ENCODE peak calls at places on chromosomes 4 and X, in eight cellular contexts. One of them, this sample, is unnamed.

GRCh38 chr4:149790172-149790907 is 25.3 kb downstream of the IQCM start:
- DNase-seq in testis: no peak
- DNase-seq in HFFc6: no peak
- DNase-seq in epithelial cell of esophagus: peak
- DNase-seq in mucosa of descending colon: no peak
- DNase-seq in foreskin fibroblast: peak
- DNase-seq in breast epithelium: no peak
- DNase-seq in CD8-positive, alpha-beta T cell: no peak
- DNase-seq in this sample: peak

GRCh38 chr4:169132561-169133305 is 122.7 kb upstream of the CBR4 start:
- DNase-seq in HFFc6: peak
- DNase-seq in breast epithelium: no peak
- DNase-seq in mucosa of descending colon: no peak
- DNase-seq in CD8-positive, alpha-beta T cell: no peak
- DNase-seq in testis: no peak
- DNase-seq in epithelial cell of esophagus: no peak
- DNase-seq in foreskin fibroblast: no peak
- DNase-seq in this sample: no peak

GRCh38 chr4:116391020-116391419 is 694.4 kb downstream of the TRAM1L1 start:
- DNase-seq in testis: no peak
- DNase-seq in HFFc6: no peak
- DNase-seq in CD8-positive, alpha-beta T cell: no peak
- DNase-seq in mucosa of descending colon: no peak
- DNase-seq in epithelial cell of esophagus: no peak
- DNase-seq in breast epithelium: no peak
- DNase-seq in foreskin fibroblast: no peak
- DNase-seq in this sample: no peak

GRCh38 chrX:101462892-101463291 is 22.4 kb upstream of the ARMCX4 start:
- DNase-seq in epithelial cell of esophagus: peak
- DNase-seq in breast epithelium: no peak
- DNase-seq in HFFc6: peak
- DNase-seq in testis: no peak
- DNase-seq in foreskin fibroblast: no peak
- DNase-seq in mucosa of descending colon: no peak
- DNase-seq in CD8-positive, alpha-beta T cell: no peak
- DNase-seq in this sample: peak

GRCh38 chr4:83180469-83180968 is 66.0 kb upstream of the PLAC8 start:
- DNase-seq in epithelial cell of esophagus: no peak
- DNase-seq in HFFc6: no peak
- DNase-seq in CD8-positive, alpha-beta T cell: no peak
- DNase-seq in foreskin fibroblast: no peak
- DNase-seq in testis: no peak
- DNase-seq in mucosa of descending colon: no peak
- DNase-seq in breast epithelium: no peak
- DNase-seq in this sample: no peak

GRCh38 chr4:41268024-41268423 is 11.3 kb downstream of the UCHL1 start:
- DNase-seq in breast epithelium: no peak
- DNase-seq in testis: no peak
- DNase-seq in CD8-positive, alpha-beta T cell: no peak
- DNase-seq in mucosa of descending colon: no peak
- DNase-seq in HFFc6: no peak
- DNase-seq in epithelial cell of esophagus: peak
- DNase-seq in foreskin fibroblast: no peak
- DNase-seq in this sample: no peak

GRCh38 chr4:112284662-112285411 is 867 bp downstream of the TIFA start:
- DNase-seq in testis: peak
- DNase-seq in HFFc6: no peak
- DNase-seq in foreskin fibroblast: peak
- DNase-seq in CD8-positive, alpha-beta T cell: no peak
- DNase-seq in breast epithelium: peak
- DNase-seq in mucosa of descending colon: peak
- DNase-seq in epithelial cell of esophagus: peak
- DNase-seq in this sample: peak

GRCh38 chr4:168585168-168586091 is 88.6 kb downstream of the PALLD start:
- DNase-seq in testis: peak
- DNase-seq in breast epithelium: peak
- DNase-seq in CD8-positive, alpha-beta T cell: no peak
- DNase-seq in mucosa of descending colon: peak
- DNase-seq in foreskin fibroblast: peak
- DNase-seq in epithelial cell of esophagus: peak
- DNase-seq in HFFc6: peak
- DNase-seq in this sample: peak

GRCh38 chr4:13918110-13918509 is 290.6 kb upstream of the BOD1L1 start:
- DNase-seq in CD8-positive, alpha-beta T cell: no peak
- DNase-seq in testis: no peak
- DNase-seq in breast epithelium: no peak
- DNase-seq in foreskin fibroblast: peak
- DNase-seq in mucosa of descending colon: no peak
- DNase-seq in epithelial cell of esophagus: peak
- DNase-seq in HFFc6: peak
- DNase-seq in this sample: peak

GRCh38 chr4:85610450-85610849 is 135.5 kb downstream of the ARHGAP24 start:
- DNase-seq in foreskin fibroblast: no peak
- DNase-seq in epithelial cell of esophagus: no peak
- DNase-seq in testis: no peak
- DNase-seq in breast epithelium: no peak
- DNase-seq in mucosa of descending colon: no peak
- DNase-seq in CD8-positive, alpha-beta T cell: no peak
- DNase-seq in HFFc6: no peak
- DNase-seq in this sample: no peak

GRCh38 chrX:103664363-103664762 is 22.1 kb downstream of the MORF4L2 start:
- DNase-seq in epithelial cell of esophagus: no peak
- DNase-seq in testis: no peak
- DNase-seq in CD8-positive, alpha-beta T cell: no peak
- DNase-seq in mucosa of descending colon: no peak
- DNase-seq in foreskin fibroblast: no peak
- DNase-seq in breast epithelium: no peak
- DNase-seq in HFFc6: no peak
- DNase-seq in this sample: no peak

GRCh38 chrX:72029473-72030411 is 102.0 kb downstream of the RTL5 start:
- DNase-seq in testis: no peak
- DNase-seq in mucosa of descending colon: no peak
- DNase-seq in breast epithelium: peak
- DNase-seq in CD8-positive, alpha-beta T cell: no peak
- DNase-seq in epithelial cell of esophagus: peak
- DNase-seq in foreskin fibroblast: peak
- DNase-seq in HFFc6: peak
- DNase-seq in this sample: peak

GRCh38 chrX:65667503-65668355 is at the start of gene MSN:
- DNase-seq in breast epithelium: peak
- DNase-seq in foreskin fibroblast: peak
- DNase-seq in testis: peak
- DNase-seq in CD8-positive, alpha-beta T cell: peak
- DNase-seq in epithelial cell of esophagus: peak
- DNase-seq in mucosa of descending colon: peak
- DNase-seq in HFFc6: peak
- DNase-seq in this sample: peak

GRCh38 chrX:75642811-75643361 is 120.0 kb upstream of the ZDHHC15 start:
- DNase-seq in HFFc6: no peak
- DNase-seq in breast epithelium: no peak
- DNase-seq in foreskin fibroblast: no peak
- DNase-seq in epithelial cell of esophagus: no peak
- DNase-seq in mucosa of descending colon: no peak
- DNase-seq in CD8-positive, alpha-beta T cell: no peak
- DNase-seq in testis: no peak
- DNase-seq in this sample: no peak

GRCh38 chr4:55859711-55860110 is 6.3 kb downstream of the EXOC1 start:
- DNase-seq in testis: no peak
- DNase-seq in CD8-positive, alpha-beta T cell: no peak
- DNase-seq in HFFc6: no peak
- DNase-seq in epithelial cell of esophagus: no peak
- DNase-seq in mucosa of descending colon: no peak
- DNase-seq in breast epithelium: no peak
- DNase-seq in foreskin fibroblast: no peak
- DNase-seq in this sample: peak

GRCh38 chr4:110742148-110742547 is 119.3 kb upstream of the PITX2 start:
- DNase-seq in breast epithelium: no peak
- DNase-seq in epithelial cell of esophagus: peak
- DNase-seq in testis: no peak
- DNase-seq in mucosa of descending colon: no peak
- DNase-seq in CD8-positive, alpha-beta T cell: no peak
- DNase-seq in HFFc6: peak
- DNase-seq in foreskin fibroblast: peak
- DNase-seq in this sample: no peak

GRCh38 chr4:32087211-32087610 is 1367.0 kb downstream of the PCDH7 start:
- DNase-seq in foreskin fibroblast: no peak
- DNase-seq in mucosa of descending colon: no peak
- DNase-seq in CD8-positive, alpha-beta T cell: no peak
- DNase-seq in HFFc6: no peak
- DNase-seq in breast epithelium: no peak
- DNase-seq in testis: no peak
- DNase-seq in epithelial cell of esophagus: no peak
- DNase-seq in this sample: no peak

GRCh38 chr4:3410401-3411135 is 31.2 kb upstream of the HGFAC start:
- DNase-seq in testis: no peak
- DNase-seq in HFFc6: no peak
- DNase-seq in mucosa of descending colon: no peak
- DNase-seq in breast epithelium: no peak
- DNase-seq in foreskin fibroblast: no peak
- DNase-seq in CD8-positive, alpha-beta T cell: no peak
- DNase-seq in epithelial cell of esophagus: no peak
- DNase-seq in this sample: no peak

GRCh38 chrX:106612403-106612789 is 618 bp downstream of the RADX start:
- DNase-seq in foreskin fibroblast: no peak
- DNase-seq in epithelial cell of esophagus: peak
- DNase-seq in breast epithelium: no peak
- DNase-seq in HFFc6: no peak
- DNase-seq in mucosa of descending colon: no peak
- DNase-seq in CD8-positive, alpha-beta T cell: no peak
- DNase-seq in testis: no peak
- DNase-seq in this sample: no peak

DNA sequence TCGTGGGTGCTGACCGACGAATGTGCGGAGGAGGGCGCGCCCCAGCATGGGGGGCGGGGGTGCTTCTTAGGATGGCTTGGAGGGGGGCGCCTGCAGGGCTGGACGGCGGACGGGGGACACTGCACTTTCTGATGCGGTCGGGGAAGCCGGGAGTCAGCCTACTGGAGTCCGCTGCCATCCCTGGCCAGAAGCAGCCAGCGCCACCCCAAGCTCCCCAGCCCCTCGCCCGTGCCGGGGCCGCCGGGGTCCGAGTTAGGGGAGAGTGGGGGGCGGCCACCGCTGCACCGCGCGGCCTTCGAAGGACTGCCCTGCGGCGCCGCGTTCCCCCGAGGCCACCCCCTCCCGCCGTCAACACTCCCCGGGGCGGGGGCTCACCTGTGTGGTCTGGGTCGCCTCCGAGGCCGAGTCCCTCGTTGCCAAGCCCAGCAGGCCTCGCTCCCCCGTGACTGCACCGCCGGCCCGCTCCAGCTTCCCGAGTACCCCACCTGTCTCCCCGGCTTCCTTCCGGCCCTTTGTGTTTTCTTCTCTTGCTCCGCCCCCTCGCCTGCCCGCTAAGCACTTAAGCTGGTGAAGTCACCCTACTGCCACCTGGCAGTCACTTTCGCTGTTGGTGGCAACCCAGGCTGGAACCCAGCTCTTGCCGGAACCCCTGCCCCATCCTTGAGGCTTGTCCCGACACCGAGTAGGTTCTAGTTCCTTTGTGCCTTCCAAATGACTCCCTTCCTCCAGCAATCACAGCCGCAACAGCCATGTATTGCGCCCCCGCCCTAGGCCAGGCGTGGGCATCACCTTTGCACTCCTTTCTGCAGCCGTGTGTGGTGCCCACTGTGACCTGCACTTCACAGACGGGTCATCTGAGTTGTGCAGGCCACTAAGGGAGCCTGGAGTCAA is at the start of gene OCIAD2:
- DNase-seq in mucosa of descending colon: peak
- DNase-seq in foreskin fibroblast: no peak
- DNase-seq in testis: peak
- DNase-seq in epithelial cell of esophagus: peak
- DNase-seq in breast epithelium: peak
- DNase-seq in HFFc6: no peak
- DNase-seq in CD8-positive, alpha-beta T cell: peak
- DNase-seq in this sample: peak
- TF ChIP-seq CTCF in mucosa of descending colon: no peak
- TF ChIP-seq CTCF in foreskin fibroblast: no peak
- TF ChIP-seq CTCF in testis: no peak
- TF ChIP-seq CTCF in epithelial cell of esophagus: peak
- TF ChIP-seq CTCF in breast epithelium: peak
- TF ChIP-seq CTCF in HFFc6: no peak
- TF ChIP-seq CTCF in CD8-positive, alpha-beta T cell: peak
- TF ChIP-seq CTCF in this sample: no peak

DNA sequence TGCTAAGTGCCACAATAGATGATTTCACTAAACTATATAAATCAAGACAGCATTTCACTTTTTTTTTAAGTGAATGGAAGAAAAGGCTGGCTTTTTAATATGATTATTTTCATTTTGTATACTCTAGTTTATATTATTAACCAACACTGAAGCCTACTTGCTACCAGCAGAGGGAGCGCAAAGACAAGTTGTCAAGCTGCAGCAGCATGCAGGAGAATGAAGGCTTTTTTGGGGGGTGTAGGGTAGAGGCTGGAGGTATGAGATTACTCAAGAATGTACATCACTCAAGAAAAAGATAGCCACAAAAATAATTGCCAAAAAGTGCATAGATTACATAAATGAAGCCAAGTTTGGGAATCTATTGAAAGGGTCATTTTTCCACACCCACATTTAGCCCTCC is 519.5 kb downstream of the FGF13 start:
- DNase-seq in epithelial cell of esophagus: peak
- DNase-seq in foreskin fibroblast: no peak
- DNase-seq in testis: peak
- DNase-seq in CD8-positive, alpha-beta T cell: no peak
- DNase-seq in breast epithelium: no peak
- DNase-seq in HFFc6: no peak
- DNase-seq in mucosa of descending colon: no peak
- DNase-seq in this sample: peak
- TF ChIP-seq CTCF in epithelial cell of esophagus: peak
- TF ChIP-seq CTCF in foreskin fibroblast: no peak
- TF ChIP-seq CTCF in testis: peak
- TF ChIP-seq CTCF in CD8-positive, alpha-beta T cell: no peak
- TF ChIP-seq CTCF in breast epithelium: peak
- TF ChIP-seq CTCF in HFFc6: peak
- TF ChIP-seq CTCF in mucosa of descending colon: no peak
- TF ChIP-seq CTCF in this sample: peak

GRCh38 chrX:105191878-105192277 is 28.6 kb downstream of the TEX13A start:
- DNase-seq in HFFc6: no peak
- DNase-seq in testis: peak
- DNase-seq in epithelial cell of esophagus: peak
- DNase-seq in CD8-positive, alpha-beta T cell: no peak
- DNase-seq in mucosa of descending colon: no peak
- DNase-seq in foreskin fibroblast: no peak
- DNase-seq in breast epithelium: no peak
- DNase-seq in this sample: peak
- TF ChIP-seq CTCF in HFFc6: peak
- TF ChIP-seq CTCF in testis: peak
- TF ChIP-seq CTCF in epithelial cell of esophagus: peak
- TF ChIP-seq CTCF in CD8-positive, alpha-beta T cell: no peak
- TF ChIP-seq CTCF in mucosa of descending colon: no peak
- TF ChIP-seq CTCF in foreskin fibroblast: peak
- TF ChIP-seq CTCF in breast epithelium: no peak
- TF ChIP-seq CTCF in this sample: peak

DNA sequence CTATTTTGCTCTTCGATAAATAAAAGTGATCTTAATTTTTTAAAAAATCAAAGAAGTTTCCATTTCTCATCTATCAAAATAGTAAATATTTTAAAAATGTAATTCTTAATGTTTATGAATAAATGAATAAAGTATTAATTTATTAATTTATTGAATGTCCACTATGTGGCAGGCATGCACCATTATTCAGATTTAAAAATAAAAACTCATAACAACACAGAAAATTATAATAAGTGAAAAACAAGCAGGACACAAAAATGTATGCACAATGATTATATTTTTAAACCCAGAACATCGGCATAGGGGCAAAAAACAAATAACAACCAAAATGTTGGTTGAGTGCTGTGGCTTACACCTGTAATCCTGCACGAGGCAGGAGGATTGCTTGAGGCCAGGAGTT is 5.3 kb upstream of the PYURF start:
- DNase-seq in breast epithelium: no peak
- DNase-seq in testis: no peak
- DNase-seq in HFFc6: no peak
- DNase-seq in mucosa of descending colon: no peak
- DNase-seq in epithelial cell of esophagus: no peak
- DNase-seq in CD8-positive, alpha-beta T cell: no peak
- DNase-seq in foreskin fibroblast: no peak
- DNase-seq in this sample: peak
- TF ChIP-seq CTCF in breast epithelium: no peak
- TF ChIP-seq CTCF in testis: peak
- TF ChIP-seq CTCF in HFFc6: peak
- TF ChIP-seq CTCF in mucosa of descending colon: no peak
- TF ChIP-seq CTCF in epithelial cell of esophagus: no peak
- TF ChIP-seq CTCF in CD8-positive, alpha-beta T cell: no peak
- TF ChIP-seq CTCF in foreskin fibroblast: no peak
- TF ChIP-seq CTCF in this sample: peak

This sample was measured in choroid plexus epithelial cell.